ENCODE peak calls at places on chromosomes 16 and 17, in seven cellular contexts. S is neural crest cell, Y is GM23338, P is mesothelial cell of epicardium, E is glutamatergic neuron, W is neural progenitor cell, I is GM13977. K is an unnamed sample.

GRCh38 chr16:88936913-88937666 is 39.9 kb downstream of the CBFA2T3 start:
- DNase-seq in S (no peak), Y (no peak), P (no peak), E (no peak), W (no peak), I (no peak), K (no peak)

GRCh38 chr17:30571921-30572320 is 94.7 kb downstream of the GOSR1 start:
- DNase-seq in S (no peak), Y (no peak), P (peak), E (no peak), W (no peak), I (no peak), K (no peak)

GRCh38 chr17:51059781-51060180 is 60.9 kb downstream of the SPAG9 start:
- DNase-seq in S (no peak), Y (no peak), P (no peak), E (no peak), W (no peak), I (no peak), K (no peak)

GRCh38 chr16:89737341-89738071 is 16.2 kb downstream of the ZNF276 start:
- DNase-seq in S (no peak), Y (no peak), P (no peak), E (no peak), W (no peak), I (no peak), K (no peak)

GRCh38 chr17:79955167-79955549 is 80.5 kb downstream of the TBC1D16 start:
- DNase-seq in S (no peak), Y (no peak), P (no peak), E (no peak), W (no peak), I (no peak), K (no peak)

GRCh38 chr17:77470800-77471733 is 330.3 kb downstream of the SEC14L1 start:
- DNase-seq in S (no peak), Y (peak), P (peak), E (no peak), W (peak), I (no peak), K (no peak)

GRCh38 chr16:85722066-85722465 is 28.8 kb downstream of the C16orf74 start:
- DNase-seq in S (no peak), Y (no peak), P (no peak), E (no peak), W (no peak), I (no peak), K (no peak)

GRCh38 chr17:77105706-77106105 is 35.1 kb upstream of the SEC14L1 start:
- DNase-seq in S (no peak), Y (no peak), P (no peak), E (no peak), W (no peak), I (no peak), K (no peak)

GRCh38 chr17:7173687-7174602 is 5.2 kb downstream of the ASGR1 start:
- DNase-seq in S (peak), Y (peak), P (peak), E (peak), W (peak), I (peak), K (peak)

GRCh38 chr17:75897076-75898019 is 597 bp upstream of the TRIM65 start:
- DNase-seq in S (no peak), Y (peak), P (no peak), E (peak), W (peak), I (no peak), K (no peak)

GRCh38 chr17:39578272-39578671 is 29.4 kb downstream of the NEUROD2 start:
- DNase-seq in S (no peak), Y (no peak), P (no peak), E (no peak), W (no peak), I (no peak), K (no peak)

GRCh38 chr16:57801098-57801855 is 1.0 kb downstream of the KIFC3 start:
- DNase-seq in S (no peak), Y (peak), P (no peak), E (no peak), W (peak), I (peak), K (no peak)

GRCh38 chr17:36760425-36760824 is 159.0 kb downstream of the MRM1 start:
- DNase-seq in S (no peak), Y (no peak), P (no peak), E (no peak), W (no peak), I (no peak), K (no peak)

GRCh38 chr16:28090646-28091377 is 27.3 kb upstream of the GSG1L start:
- DNase-seq in S (no peak), Y (peak), P (no peak), E (peak), W (peak), I (no peak), K (no peak)

GRCh38 chr17:48610282-48611211 is at the start of gene HOXB7:
- DNase-seq in S (no peak), Y (peak), P (peak), E (peak), W (no peak), I (peak), K (peak)

GRCh38 chr17:36901506-36901905 is 35.8 kb upstream of the LHX1 start:
- DNase-seq in S (no peak), Y (peak), P (no peak), E (no peak), W (peak), I (no peak), K (no peak)

GRCh38 chr17:68290955-68291835 is at the start of the genes ARSG and SLC16A6:
- DNase-seq in S (peak), Y (peak), P (peak), E (peak), W (peak), I (peak), K (peak)

GRCh38 chr16:49921791-49922456 is 66.0 kb upstream of the ZNF423 start:
- DNase-seq in S (peak), Y (peak), P (peak), E (peak), W (peak), I (peak), K (peak)

GRCh38 chr16:50213939-50214519 is 52.3 kb upstream of the ADCY7 start:
- DNase-seq in S (no peak), Y (peak), P (no peak), E (no peak), W (peak), I (peak), K (peak)

GRCh38 chr17:29273924-29274323 is 20.0 kb downstream of the NUFIP2 start:
- DNase-seq in S (no peak), Y (no peak), P (no peak), E (no peak), W (no peak), I (no peak), K (no peak)

GRCh38 chr16:84563316-84563715 is 54.6 kb downstream of the COTL1 start:
- DNase-seq in S (no peak), Y (no peak), P (no peak), E (no peak), W (no peak), I (no peak), K (no peak)

GRCh38 chr16:85613609-85614337 is 651 bp downstream of the GSE1 start:
- DNase-seq in S (no peak), Y (peak), P (peak), E (peak), W (peak), I (no peak), K (peak)

GRCh38 chr17:35866356-35866950 is 2.2 kb downstream of the HEATR9 start:
- DNase-seq in S (no peak), Y (no peak), P (no peak), E (no peak), W (no peak), I (no peak), K (no peak)

GRCh38 chr17:61560071-61560470 is 30.9 kb downstream of the NACA2 start:
- DNase-seq in S (no peak), Y (no peak), P (no peak), E (no peak), W (no peak), I (no peak), K (no peak)

GRCh38 chr17:20127660-20128413 is 118.7 kb downstream of the SPECC1 start:
- DNase-seq in S (no peak), Y (no peak), P (no peak), E (peak), W (no peak), I (no peak), K (no peak)

GRCh38 chr16:71882505-71883192 is 1.3 kb downstream of the ZNF821 start:
- DNase-seq in S (peak), Y (peak), P (peak), E (peak), W (peak), I (peak), K (peak)

GRCh38 chr17:50532452-50533024 is at the start of gene EPN3:
- DNase-seq in S (no peak), Y (peak), P (peak), E (no peak), W (peak), I (no peak), K (no peak)

GRCh38 chr16:13376174-13376573 is 474.8 kb downstream of the SHISA9 start:
- DNase-seq in S (no peak), Y (no peak), P (no peak), E (no peak), W (no peak), I (peak), K (no peak)

GRCh38 chr16:48409839-48410610 is 24.8 kb upstream of the SIAH1 start:
- DNase-seq in S (no peak), Y (no peak), P (no peak), E (no peak), W (no peak), I (no peak), K (no peak)

GRCh38 chr16:57619606-57620315 is 8.7 kb upstream of the ADGRG1 start:
- DNase-seq in S (no peak), Y (peak), P (no peak), E (no peak), W (no peak), I (no peak), K (peak)

GRCh38 chr17:12800855-12801365 is 11.6 kb downstream of the ARHGAP44 start:
- DNase-seq in S (no peak), Y (no peak), P (no peak), E (no peak), W (no peak), I (no peak), K (no peak)

GRCh38 chr17:4953461-4953961 is 2.6 kb downstream of the ENO3 start:
- DNase-seq in S (no peak), Y (no peak), P (no peak), E (no peak), W (no peak), I (no peak), K (no peak)

GRCh38 chr16:84005391-84005790 is 37.2 kb downstream of the SLC38A8 start:
- DNase-seq in S (no peak), Y (no peak), P (no peak), E (no peak), W (no peak), I (no peak), K (no peak)

GRCh38 chr17:34519286-34519685 is 60.1 kb upstream of the TMEM132E start:
- DNase-seq in S (peak), Y (peak), P (no peak), E (peak), W (peak), I (peak), K (no peak)

GRCh38 chr17:41687828-41688640 is 651 bp upstream of the EIF1 start:
- DNase-seq in S (no peak), Y (peak), P (no peak), E (no peak), W (no peak), I (no peak), K (peak)

GRCh38 chr17:41690497-41690896 is 1.8 kb downstream of the EIF1 start:
- DNase-seq in S (no peak), Y (no peak), P (no peak), E (no peak), W (no peak), I (no peak), K (no peak)

GRCh38 chr17:41691031-41691777 is 2.5 kb downstream of the EIF1 start:
- DNase-seq in S (no peak), Y (no peak), P (no peak), E (no peak), W (no peak), I (no peak), K (no peak)

GRCh38 chr17:41688641-41689496 is at the start of gene EIF1:
- DNase-seq in S (peak), Y (peak), P (peak), E (peak), W (peak), I (peak), K (peak)

GRCh38 chr17:41689497-41690299 is 1.0 kb downstream of the EIF1 start:
- DNase-seq in S (peak), Y (peak), P (no peak), E (no peak), W (peak), I (no peak), K (no peak)
- TF ChIP-seq CTCF in S (peak), Y (peak), P (peak), E (peak), W (peak), I (peak), K (peak)

DNA sequence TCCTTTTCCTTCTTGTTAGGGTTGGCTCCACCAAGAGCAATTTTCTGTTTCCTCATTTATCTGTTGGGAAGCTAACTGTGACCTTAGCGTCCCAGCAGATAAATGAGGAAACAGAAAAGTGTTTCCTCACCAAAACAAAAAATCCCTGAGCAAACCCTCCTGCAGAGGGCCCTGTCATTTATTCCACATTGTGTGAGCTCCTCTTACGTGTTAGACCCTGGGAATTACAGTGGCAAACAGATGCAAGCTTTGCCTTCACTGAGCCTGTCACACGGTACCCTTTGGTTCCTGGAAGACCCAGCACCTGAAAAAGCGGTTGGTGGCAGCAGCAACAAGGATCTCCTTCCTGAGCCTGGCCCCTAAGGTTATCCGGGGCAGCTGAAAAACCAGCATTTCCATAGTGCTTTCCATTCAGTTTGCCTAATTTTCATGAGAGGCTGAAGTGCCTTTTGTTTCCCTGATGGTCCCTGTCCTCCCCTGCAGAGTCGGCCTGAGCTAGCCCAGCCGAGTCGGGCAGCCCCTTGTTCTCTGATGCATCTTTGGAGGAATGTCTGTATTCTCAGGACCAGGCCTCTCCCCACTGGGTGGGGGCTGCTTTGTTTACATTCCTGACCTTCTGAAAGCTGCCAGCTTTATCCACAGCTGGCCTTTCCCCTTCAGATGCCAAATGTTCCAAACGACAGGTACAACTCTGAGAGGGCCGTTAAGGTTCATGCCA is 34.7 kb downstream of the YPEL2 start:
- DNase-seq in S (no peak), Y (peak), P (no peak), E (peak), W (peak), I (no peak), K (no peak)
- TF ChIP-seq CTCF in S (no peak), Y (peak), P (no peak), E (no peak), W (peak), I (no peak), K (peak)

GRCh38 chr16:12225282-12225681 is 248.7 kb downstream of the SNX29 start:
- DNase-seq in S (no peak), Y (no peak), P (no peak), E (no peak), W (no peak), I (no peak), K (no peak)
- TF ChIP-seq CTCF in S (no peak), Y (no peak), P (no peak), E (no peak), W (no peak), I (no peak), K (no peak)

GRCh38 chr17:44902135-44902760 is 3.0 kb upstream of the EFTUD2 start:
- DNase-seq in S (no peak), Y (no peak), P (no peak), E (no peak), W (no peak), I (no peak), K (no peak)

GRCh38 chr17:44903012-44903685 is 3.9 kb upstream of the EFTUD2 start:
- DNase-seq in S (no peak), Y (no peak), P (no peak), E (no peak), W (no peak), I (no peak), K (no peak)

GRCh38 chr17:44899074-44899782 is at the start of gene EFTUD2:
- DNase-seq in S (peak), Y (peak), P (peak), E (peak), W (peak), I (peak), K (peak)

GRCh38 chr17:44900894-44901293 is 1.6 kb upstream of the EFTUD2 start:
- DNase-seq in S (no peak), Y (no peak), P (no peak), E (no peak), W (no peak), I (no peak), K (no peak)

DNA sequence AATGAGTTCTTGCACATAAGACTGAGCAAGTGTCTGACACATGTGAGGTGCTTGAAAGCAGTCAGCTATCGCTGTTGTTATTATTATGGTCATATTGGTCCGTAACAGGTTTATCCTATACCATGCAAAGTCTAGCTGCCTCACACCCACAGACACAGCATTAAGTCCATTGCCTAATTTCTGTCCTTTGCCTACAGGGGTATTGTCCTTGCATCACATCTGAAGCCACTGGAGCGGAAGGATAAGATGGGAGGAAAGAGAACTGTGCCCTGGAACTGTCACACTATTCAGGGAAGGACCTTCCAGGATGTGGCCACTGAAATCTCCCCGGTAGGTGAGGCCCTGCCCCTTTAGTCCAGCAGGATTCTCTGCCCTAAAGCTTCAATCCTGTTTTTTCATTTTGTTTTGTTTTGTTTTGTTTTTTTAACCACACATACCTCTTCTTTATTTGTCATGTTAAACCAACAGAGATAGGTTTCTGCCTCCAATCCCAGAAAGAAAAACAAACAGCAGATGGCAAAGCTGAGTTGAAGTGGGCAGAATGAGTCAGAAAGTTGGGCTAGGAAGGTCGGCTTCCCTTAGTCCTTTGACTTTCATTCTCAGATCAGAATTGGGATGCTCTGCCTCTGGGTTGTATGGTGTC is 2.2 kb upstream of the EFTUD2 start:
- DNase-seq in S (no peak), Y (no peak), P (no peak), E (no peak), W (no peak), I (no peak), K (no peak)
- TF ChIP-seq CTCF in S (no peak), Y (no peak), P (no peak), E (no peak), W (no peak), I (no peak), K (no peak)

GRCh38 chr16:78469787-78470186 is 370.3 kb downstream of the WWOX start:
- DNase-seq in S (no peak), Y (no peak), P (no peak), E (no peak), W (no peak), I (no peak), K (no peak)
- TF ChIP-seq CTCF in S (no peak), Y (no peak), P (no peak), E (no peak), W (no peak), I (no peak), K (no peak)

GRCh38 chr16:801584-802363 is 1.2 kb upstream of the GNG13 start:
- DNase-seq in S (no peak), Y (no peak), P (no peak), E (no peak), W (no peak), I (no peak), K (no peak)

GRCh38 chr16:798666-799065 is 1.9 kb downstream of the GNG13 start:
- DNase-seq in S (no peak), Y (no peak), P (no peak), E (no peak), W (no peak), I (no peak), K (no peak)

GRCh38 chr16:799111-799947 is 1.2 kb downstream of the GNG13 start:
- DNase-seq in S (no peak), Y (no peak), P (no peak), E (no peak), W (no peak), I (no peak), K (no peak)

GRCh38 chr16:800834-801488 is 427 bp upstream of the GNG13 start:
- DNase-seq in S (no peak), Y (no peak), P (no peak), E (no peak), W (no peak), I (no peak), K (no peak)

DNA sequence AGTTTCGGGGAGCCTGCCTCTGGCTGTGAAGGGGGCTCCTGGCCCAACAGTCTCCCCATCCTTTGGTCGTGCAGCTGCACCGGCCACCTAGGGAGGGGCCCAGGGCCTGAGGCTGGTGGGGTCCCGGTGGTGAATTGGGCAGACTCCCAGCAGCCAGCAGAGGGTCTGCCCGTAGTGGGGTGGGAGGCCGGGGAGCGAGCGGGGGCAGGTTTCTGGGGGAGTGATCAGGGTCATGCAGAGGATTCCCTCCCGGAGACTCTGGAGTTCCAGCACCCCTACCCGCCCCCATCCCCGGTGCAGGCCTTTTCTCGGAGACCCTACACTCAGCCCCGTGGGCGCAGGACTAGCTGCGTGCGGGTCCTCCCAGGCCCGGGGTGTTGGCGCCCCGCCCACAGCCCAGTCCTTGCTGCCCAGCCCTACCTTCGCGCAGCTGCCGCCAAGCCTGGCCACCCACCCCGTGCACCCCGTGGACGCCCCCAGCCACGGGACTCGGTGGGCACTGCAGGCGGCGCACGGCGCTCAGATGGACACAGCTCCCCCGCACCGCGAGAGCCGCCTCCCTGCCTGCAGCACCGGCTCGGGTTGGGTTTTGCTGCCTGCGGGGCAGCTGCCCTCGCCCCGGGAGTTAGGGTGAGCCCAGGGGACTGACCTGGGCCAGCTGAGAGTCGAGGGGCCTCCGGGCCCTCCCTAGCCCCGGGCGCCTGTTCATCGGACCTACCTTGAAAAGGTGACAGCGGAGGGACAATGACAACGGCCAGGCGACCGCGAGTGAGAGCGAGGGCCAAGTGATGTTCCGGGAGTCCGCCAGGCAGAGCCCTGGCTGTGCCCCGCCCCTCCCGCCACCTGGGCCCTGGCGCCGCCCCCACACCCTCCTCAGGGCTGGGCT is at the start of gene GNG13:
- DNase-seq in S (no peak), Y (peak), P (no peak), E (peak), W (peak), I (no peak), K (no peak)
- TF ChIP-seq CTCF in S (no peak), Y (no peak), P (no peak), E (no peak), W (no peak), I (no peak), K (no peak)